ENCODE peak calls at places on chromosomes 2 and 18, in nine cellular contexts. C, W, E, M, X, A, R, K and P are unnamed samples. For H3K4me1, the result is how much of the 10 kb centered on the place peaks cover.

GRCh38 chr2:233811087-233811486 is 33.0 kb downstream of the MROH2A start:
- DNase-seq in C (no peak), W (no peak), E (no peak), M (no peak), X (no peak), A (no peak), R (no peak), K (no peak), P (no peak)

GRCh38 chr2:12733846-12734245 is 17.1 kb downstream of the TRIB2 start:
- DNase-seq in C (no peak), W (no peak), E (peak), M (no peak), X (no peak), A (no peak), R (no peak), K (no peak), P (peak)

GRCh38 chr2:135685361-135685760 is 56.3 kb upstream of the UBXN4 start:
- DNase-seq in C (no peak), W (peak), E (no peak), M (peak), X (no peak), A (no peak), R (no peak), K (no peak), P (no peak)

GRCh38 chr2:239319261-239319661 is 81.6 kb downstream of the HDAC4 start:
- DNase-seq in C (peak), W (peak), E (peak), M (peak), X (no peak), A (no peak), R (peak), K (no peak), P (peak)

GRCh38 chr2:21254170-21254965 is 130.6 kb downstream of the TDRD15 start:
- DNase-seq in C (no peak), W (no peak), E (no peak), M (no peak), X (no peak), A (no peak), R (no peak), K (no peak), P (no peak)

GRCh38 chr2:165015052-165015642 is 59.8 kb upstream of the SLC38A11 start:
- DNase-seq in C (peak), W (peak), E (peak), M (peak), X (peak), A (peak), R (peak), K (no peak), P (no peak)

GRCh38 chr18:2641638-2642037 is 13.9 kb upstream of the SMCHD1 start:
- DNase-seq in C (peak), W (peak), E (no peak), M (peak), X (no peak), A (no peak), R (no peak), K (no peak), P (no peak)

GRCh38 chr18:79964330-79965118 is at the start of gene HSBP1L1:
- DNase-seq in C (peak), W (no peak), E (peak), M (peak), X (peak), A (peak), R (peak), K (no peak), P (peak)

GRCh38 chr2:232988444-232988843 is 24.6 kb downstream of the NGEF start:
- DNase-seq in C (no peak), W (peak), E (peak), M (peak), X (no peak), A (no peak), R (no peak), K (no peak), P (peak)

GRCh38 chr18:13137939-13138821 is 80.4 kb upstream of the LDLRAD4 start:
- DNase-seq in C (peak), W (peak), E (peak), M (peak), X (no peak), A (peak), R (peak), K (peak), P (peak)

GRCh38 chr2:204977914-204978313 is 432.6 kb downstream of the PARD3B start:
- DNase-seq in C (no peak), W (no peak), E (no peak), M (no peak), X (no peak), A (no peak), R (no peak), K (no peak), P (no peak)

GRCh38 chr18:22286576-22286975 is 117.2 kb downstream of the GATA6 start:
- DNase-seq in C (no peak), W (no peak), E (peak), M (no peak), X (no peak), A (no peak), R (no peak), K (peak), P (no peak)

GRCh38 chr18:55249572-55249971 is 290.3 kb upstream of the CCDC68 start:
- DNase-seq in C (no peak), W (no peak), E (no peak), M (no peak), X (no peak), A (no peak), R (no peak), K (no peak), P (no peak)

GRCh38 chr2:127228102-127228501 is 8.0 kb upstream of the CYP27C1 start:
- DNase-seq in C (no peak), W (no peak), E (no peak), M (no peak), X (no peak), A (no peak), R (no peak), K (no peak), P (no peak)

GRCh38 chr2:96739051-96739632 is 722 bp downstream of the LMAN2L start:
- DNase-seq in C (no peak), W (no peak), E (no peak), M (no peak), X (no peak), A (no peak), R (no peak), K (no peak), P (no peak)

GRCh38 chr2:50951416-50951815 is 80.5 kb downstream of the NRXN1 start:
- DNase-seq in C (no peak), W (peak), E (no peak), M (peak), X (no peak), A (no peak), R (no peak), K (no peak), P (no peak)

GRCh38 chr2:107588960-107589542 is 237.6 kb upstream of the RGPD4 start:
- DNase-seq in C (no peak), W (peak), E (no peak), M (no peak), X (no peak), A (no peak), R (no peak), K (no peak), P (no peak)

DNA sequence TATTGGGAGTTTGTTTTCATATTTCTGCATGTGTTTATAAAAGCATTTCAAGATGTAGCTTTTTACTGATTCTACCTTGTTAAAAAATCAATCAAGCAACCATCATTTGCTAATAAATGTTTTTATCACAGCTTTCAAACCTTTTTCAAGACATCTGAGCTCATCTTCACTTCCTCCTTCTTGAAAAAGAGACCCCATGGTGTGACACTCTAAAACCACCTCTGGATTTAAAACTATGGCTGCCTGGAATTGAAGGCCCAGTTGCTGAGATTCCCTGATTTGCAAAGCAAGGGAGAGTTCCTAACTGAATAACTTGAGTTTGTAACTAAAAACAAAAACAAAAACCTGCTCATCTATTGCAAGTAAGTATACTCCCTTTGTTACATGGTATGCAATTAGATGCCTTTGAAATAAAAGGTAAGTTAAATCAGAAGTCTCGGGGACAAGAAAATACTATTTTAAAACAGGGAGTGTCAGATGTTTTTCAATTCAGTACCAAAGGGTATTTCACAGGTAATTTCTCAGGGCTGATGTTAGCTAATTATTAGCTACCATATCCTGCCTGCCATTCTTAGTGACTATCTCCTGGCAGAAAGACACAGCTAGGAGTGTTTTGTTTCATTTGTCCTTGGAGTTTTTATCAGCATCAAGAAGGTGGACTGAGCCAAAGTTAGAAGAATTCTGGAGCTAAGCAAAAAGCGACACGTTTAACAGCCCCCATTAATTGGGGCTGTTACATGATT is 585.6 kb downstream of the ZEB2 start:
- DNase-seq in C (no peak), W (no peak), E (no peak), M (no peak), X (no peak), A (no peak), R (no peak), K (no peak), P (no peak)
- H3K4me1 ChIP-seq in C (under half), W (under half), E (under half), M (under half), X (under half), A (under half), R (under half), K (under half), P (under half)

DNA sequence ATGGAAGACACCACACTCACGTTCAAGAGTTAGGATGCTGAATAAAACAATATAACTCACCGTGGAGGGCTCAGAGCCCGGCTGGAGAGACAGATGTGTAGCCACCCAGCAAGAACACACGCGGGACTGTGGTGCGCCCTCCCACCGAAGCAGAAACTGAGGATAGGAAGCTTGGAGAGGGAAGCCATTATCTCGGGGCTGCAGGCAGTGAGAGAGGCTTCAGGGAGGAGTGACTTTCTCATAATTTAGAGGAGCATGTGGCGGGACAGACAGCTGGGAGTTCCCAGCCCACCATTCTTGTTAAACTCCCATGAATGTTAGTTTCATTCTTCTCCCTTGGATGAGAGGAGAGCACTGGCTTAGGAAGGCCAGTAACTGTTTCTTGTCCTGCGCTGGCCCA is 96.4 kb downstream of the MAPRE2 start:
- DNase-seq in C (no peak), W (no peak), E (no peak), M (no peak), X (no peak), A (no peak), R (no peak), K (no peak), P (no peak)
- H3K4me1 ChIP-seq in C (under half), W (under half), E (under half), M (under half), X (under half), A (under half), R (under half), K (under half), P (under half)

DNA sequence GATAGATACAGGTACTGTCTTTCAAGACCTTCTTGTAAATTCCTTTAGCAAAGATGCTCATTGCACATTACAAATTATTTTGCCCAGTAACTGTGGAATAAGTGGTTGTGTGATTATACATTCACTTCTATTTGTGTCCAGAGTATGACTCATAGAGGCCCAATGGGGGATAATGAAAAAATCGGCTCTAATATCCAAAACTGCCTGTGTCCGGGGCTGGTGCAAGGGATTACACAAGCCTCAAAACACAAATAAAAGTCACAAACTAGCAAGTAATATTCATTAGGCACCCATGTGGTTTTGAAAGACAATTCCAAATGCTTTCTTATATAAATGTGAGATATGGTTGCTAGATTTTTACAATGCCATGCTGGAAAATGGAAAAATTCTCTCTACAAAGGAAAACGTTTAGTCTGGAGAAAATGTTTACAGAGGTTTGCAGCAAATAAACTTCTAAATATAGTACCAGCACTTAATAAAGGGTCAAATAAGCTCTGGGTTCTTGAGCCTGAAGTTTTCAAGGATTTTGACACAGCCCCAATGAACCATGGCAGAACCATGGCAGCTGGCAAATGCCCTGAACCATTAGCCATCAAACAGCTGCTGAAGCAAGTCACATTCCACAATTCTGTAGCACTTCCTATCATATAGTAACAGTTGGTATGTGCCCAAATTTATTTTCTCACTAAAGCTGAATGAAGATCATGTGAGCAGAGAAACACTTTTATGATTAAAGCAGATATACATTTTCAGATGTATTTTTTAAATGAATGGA is 40.5 kb downstream of the IRS1 start:
- DNase-seq in C (no peak), W (peak), E (no peak), M (peak), X (no peak), A (no peak), R (no peak), K (no peak), P (no peak)
- H3K4me1 ChIP-seq in C (under half), W (under half), E (under half), M (under half), X (under half), A (under half), R (under half), K (under half), P (under half)

GRCh38 chr2:237486819-237487448 is at the start of gene MLPH:
- DNase-seq in C (no peak), W (peak), E (peak), M (peak), X (no peak), A (no peak), R (peak), K (no peak), P (peak)
- H3K4me1 ChIP-seq in C (under half), W (under half), E (half or more), M (under half), X (under half), A (under half), R (under half), K (under half), P (under half)

GRCh38 chr2:112181571-112182290 is 43.5 kb downstream of the FBLN7 start:
- DNase-seq in C (peak), W (no peak), E (peak), M (no peak), X (no peak), A (no peak), R (no peak), K (no peak), P (no peak)
- H3K4me1 ChIP-seq in C (under half), W (under half), E (under half), M (under half), X (under half), A (under half), R (under half), K (under half), P (under half)

DNA sequence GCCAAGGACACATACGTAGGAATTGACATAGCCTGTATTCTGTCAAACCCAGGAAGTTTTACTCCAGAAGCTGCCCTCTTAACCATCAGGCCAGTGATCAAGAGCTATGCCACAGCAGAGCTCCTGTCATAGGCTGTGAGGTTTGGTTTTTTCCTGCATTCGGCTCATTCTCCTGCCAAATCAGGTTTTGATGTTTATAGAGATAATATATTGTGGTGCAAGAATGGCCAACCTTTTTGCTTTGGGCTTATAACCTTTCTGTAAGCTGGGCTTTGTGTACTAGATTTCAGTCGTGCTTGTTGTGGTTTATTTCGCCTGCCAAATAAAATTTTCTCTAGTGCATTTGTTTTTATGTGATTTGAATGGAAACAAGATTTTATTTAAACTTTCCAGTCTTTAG is 2.4 kb downstream of the KDM3A start:
- DNase-seq in C (no peak), W (no peak), E (no peak), M (no peak), X (no peak), A (no peak), R (no peak), K (no peak), P (no peak)
- H3K4me1 ChIP-seq in C (half or more), W (under half), E (half or more), M (under half), X (under half), A (half or more), R (under half), K (under half), P (under half)

DNA sequence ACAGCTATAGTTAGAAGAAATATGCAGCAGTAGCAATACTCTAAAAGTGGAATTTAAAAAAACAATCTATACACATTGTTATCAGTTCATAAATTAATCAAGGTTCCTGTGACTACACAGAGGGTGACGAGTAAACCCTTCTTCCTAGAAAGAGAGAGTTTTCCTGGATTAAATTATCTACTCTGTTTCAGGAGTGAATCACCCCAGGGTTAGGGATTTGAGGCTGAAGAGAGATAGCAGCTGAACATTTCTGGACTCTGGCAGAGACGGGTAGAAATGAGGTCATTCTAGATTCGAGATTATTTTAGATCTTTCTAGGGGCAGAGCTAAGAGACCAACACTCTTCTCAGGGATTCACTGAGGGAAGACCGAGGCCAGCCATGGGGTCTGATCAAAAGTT is 38.8 kb upstream of the PMAIP1 start:
- DNase-seq in C (no peak), W (peak), E (no peak), M (no peak), X (no peak), A (no peak), R (no peak), K (no peak), P (no peak)
- H3K4me1 ChIP-seq in C (under half), W (under half), E (under half), M (under half), X (under half), A (under half), R (under half), K (under half), P (under half)

DNA sequence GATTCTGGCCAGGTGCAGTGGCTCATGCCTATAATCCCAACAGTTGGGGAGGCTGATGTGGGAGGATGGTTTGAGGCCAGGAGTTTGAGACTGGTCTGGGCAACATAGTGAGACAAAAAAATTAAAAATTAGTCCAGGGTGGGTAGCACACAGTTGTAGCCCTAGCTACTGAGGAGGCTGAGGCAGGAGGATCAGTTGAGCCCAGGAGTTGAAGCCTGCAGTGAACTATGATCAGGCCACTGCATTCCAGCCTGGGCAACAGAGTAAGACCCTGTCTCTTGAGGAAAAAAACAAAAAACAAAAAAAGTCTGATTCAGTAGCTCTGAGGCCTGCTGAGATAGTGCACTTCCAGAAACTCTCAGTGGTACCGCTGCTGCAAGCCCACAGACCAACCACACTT is 7.9 kb upstream of the TET3 start:
- DNase-seq in C (no peak), W (no peak), E (no peak), M (no peak), X (no peak), A (no peak), R (no peak), K (no peak), P (no peak)
- H3K4me1 ChIP-seq in C (under half), W (under half), E (under half), M (under half), X (under half), A (half or more), R (under half), K (under half), P (under half)

GRCh38 chr18:48959921-48960920 is 9.5 kb upstream of the SMAD7 start:
- DNase-seq in C (no peak), W (peak), E (no peak), M (peak), X (no peak), A (no peak), R (no peak), K (no peak), P (no peak)

GRCh38 chr18:48957616-48958015 is 6.9 kb upstream of the SMAD7 start:
- DNase-seq in C (no peak), W (no peak), E (no peak), M (no peak), X (no peak), A (no peak), R (no peak), K (no peak), P (no peak)

GRCh38 chr18:48958951-48959350 is 8.2 kb upstream of the SMAD7 start:
- DNase-seq in C (no peak), W (no peak), E (no peak), M (no peak), X (no peak), A (no peak), R (no peak), K (no peak), P (no peak)

GRCh38 chr18:48961547-48961946 is 10.8 kb upstream of the SMAD7 start:
- DNase-seq in C (no peak), W (peak), E (no peak), M (peak), X (no peak), A (no peak), R (no peak), K (no peak), P (no peak)

GRCh38 chr18:48959551-48959920 is 8.8 kb upstream of the SMAD7 start:
- DNase-seq in C (no peak), W (no peak), E (no peak), M (no peak), X (no peak), A (no peak), R (no peak), K (no peak), P (no peak)
- H3K4me1 ChIP-seq in C (under half), W (under half), E (under half), M (under half), X (under half), A (under half), R (under half), K (under half), P (under half)